ENCODE peak calls at places on chromosomes 11 and 22, in eight cellular contexts. K, L, C, V, M, Q, P and F are unnamed samples.

GRCh38 chr22:28366856-28367255 is 312.8 kb downstream of the TTC28 start:
- DNase-seq in K (no peak), L (no peak), C (no peak), V (no peak), M (no peak), Q (no peak), P (no peak), F (no peak)

GRCh38 chr22:27834364-27835185 is 33.0 kb upstream of the MN1 start:
- DNase-seq in K (no peak), L (no peak), C (no peak), V (no peak), M (no peak), Q (no peak), P (no peak), F (no peak)

GRCh38 chr11:83410605-83411565 is 124.7 kb upstream of the CCDC90B start:
- DNase-seq in K (no peak), L (no peak), C (no peak), V (no peak), M (no peak), Q (no peak), P (no peak), F (no peak)

GRCh38 chr22:29093501-29093921 is 20.7 kb downstream of the KREMEN1 start:
- DNase-seq in K (no peak), L (no peak), C (no peak), V (no peak), M (peak; percentile 87), Q (peak; percentile 67), P (peak; percentile 69), F (no peak)

GRCh38 chr11:45374632-45375031 is 88.5 kb upstream of the SYT13 start:
- DNase-seq in K (no peak), L (no peak), C (no peak), V (no peak), M (no peak), Q (no peak), P (no peak), F (peak; percentile 30)

GRCh38 chr11:19592842-19593241 is 119.8 kb upstream of the NAV2 start:
- DNase-seq in K (no peak), L (no peak), C (no peak), V (no peak), M (no peak), Q (no peak), P (no peak), F (no peak)

GRCh38 chr11:83816572-83817187 is 530.5 kb upstream of the CCDC90B start:
- DNase-seq in K (peak; percentile 24), L (no peak), C (no peak), V (no peak), M (peak; percentile 68), Q (no peak), P (no peak), F (no peak)

GRCh38 chr11:34215806-34216453 is 110.5 kb downstream of the NAT10 start:
- DNase-seq in K (no peak), L (no peak), C (no peak), V (no peak), M (no peak), Q (no peak), P (no peak), F (no peak)

GRCh38 chr11:57751676-57752253 is at the start of gene BTBD18:
- DNase-seq in K (no peak), L (no peak), C (no peak), V (no peak), M (peak; percentile 82), Q (no peak), P (peak; percentile 42), F (no peak)

GRCh38 chr11:64856382-64857227 is 12.2 kb upstream of the CDC42BPG start:
- DNase-seq in K (no peak), L (peak; percentile 22), C (no peak), V (peak; percentile 58), M (peak; percentile 98), Q (no peak), P (peak; percentile 74), F (no peak)

GRCh38 chr11:75148436-75148983 is 2.4 kb upstream of the SLCO2B1 start:
- DNase-seq in K (no peak), L (no peak), C (no peak), V (no peak), M (no peak), Q (no peak), P (no peak), F (no peak)

GRCh38 chr11:18599739-18600230 is at the start of gene MISFA:
- DNase-seq in K (no peak), L (no peak), C (no peak), V (no peak), M (no peak), Q (no peak), P (no peak), F (no peak)

GRCh38 chr11:130854483-130854882 is 61.8 kb downstream of the SNX19 start:
- DNase-seq in K (no peak), L (no peak), C (no peak), V (no peak), M (no peak), Q (no peak), P (no peak), F (no peak)

GRCh38 chr11:86696451-86696850 is 24.0 kb upstream of the ME3 start:
- DNase-seq in K (no peak), L (no peak), C (no peak), V (no peak), M (no peak), Q (no peak), P (no peak), F (no peak)